ENCODE peak calls at places on chromosomes 13 and 19, in seven cellular contexts. E, J, T, W, K, N and V are unnamed samples.

GRCh38 chr13:98576963-98577822 is at the start of gene STK24:
- DNase-seq in N (peak; percentile 74), K (peak; percentile 77), E (peak; percentile 43), T (peak; percentile 57), W (peak; percentile 83), J (peak; percentile 69), V (peak; percentile 61)

GRCh38 chr13:101115762-101116161 is 300.5 kb downstream of the NALCN start:
- DNase-seq in N (no peak), W (no peak), K (no peak), T (no peak), E (no peak), J (no peak), V (peak; percentile 18)

GRCh38 chr13:113044431-113045114 is 61.0 kb upstream of the F7 start:
- DNase-seq in J (no peak), T (no peak), E (no peak), W (no peak), N (no peak), K (no peak), V (no peak)

GRCh38 chr19:6095760-6096159 is 14.5 kb downstream of the RFX2 start:
- DNase-seq in K (no peak), J (peak; percentile 51), T (no peak), W (no peak), E (no peak), N (no peak), V (no peak)

GRCh38 chr13:98626298-98626940 is 49.5 kb upstream of the STK24 start:
- DNase-seq in J (no peak), N (no peak), T (no peak), E (no peak), K (no peak), W (no peak), V (no peak)

GRCh38 chr13:106533101-106533939 is 2.1 kb downstream of the EFNB2 start:
- DNase-seq in T (peak; percentile 75), W (peak; percentile 87), E (peak; percentile 59), J (peak; percentile 84), N (peak; percentile 78), K (peak; percentile 80), V (peak; percentile 80)

GRCh38 chr13:102852556-102852955 is 6.7 kb downstream of the ERCC5 start:
- DNase-seq in K (no peak), E (no peak), J (no peak), W (no peak), T (no peak), N (no peak), V (no peak)

GRCh38 chr13:36014763-36015162 is 116.4 kb downstream of the DCLK1 start:
- DNase-seq in E (no peak), K (no peak), W (no peak), T (no peak), N (no peak), J (no peak), V (no peak)

GRCh38 chr19:41927810-41928192 is 448 bp downstream of the ERFL start:
- DNase-seq in W (no peak), K (no peak), J (no peak), T (no peak), E (no peak), N (no peak), V (no peak)

GRCh38 chr13:40922437-40923040 is 96.6 kb downstream of the ELF1 start:
- DNase-seq in J (peak; percentile 13), E (no peak), T (no peak), W (peak; percentile 29), N (no peak), K (peak; percentile 31), V (no peak)
- H3K4me3 ChIP-seq in J (no peak overlapping the region), E (no peak overlapping the region), T (no peak overlapping the region), W (no peak overlapping the region), N (no peak overlapping the region), K (no peak overlapping the region), V (no peak overlapping the region)

GRCh38 chr19:15245370-15246197 is 13.3 kb upstream of the EPHX3 start:
- DNase-seq in K (no peak), W (no peak), E (no peak), T (no peak), N (no peak), J (no peak), V (no peak)
- TF ChIP-seq CTCF in K (no peak), W (no peak), E (no peak), T (no peak), N (no peak), J (no peak), V (no peak)

GRCh38 chr13:26579580-26579979 is 22.1 kb downstream of the WASF3 start:
- DNase-seq in J (no peak), T (no peak), W (no peak), E (no peak), K (no peak), N (no peak), V (no peak)
- H3K4me3 ChIP-seq in J (no peak overlapping the region), T (no peak overlapping the region), W (no peak overlapping the region), E (no peak overlapping the region), K (no peak overlapping the region), N (no peak overlapping the region), V (no peak overlapping the region)

GRCh38 chr19:36112678-36113077 is 1.7 kb downstream of the OVOL3 start:
- DNase-seq in E (no peak), W (no peak), N (no peak), J (no peak), T (no peak), K (no peak), V (no peak)

GRCh38 chr19:36115453-36116343 is at the start of gene TBCB:
- DNase-seq in W (no peak), K (no peak), T (no peak), J (peak; percentile 83), N (peak; percentile 28), E (no peak), V (no peak)

GRCh38 chr19:36113425-36113824 is 1.2 kb downstream of the POLR2I start:
- DNase-seq in K (no peak), W (no peak), T (no peak), N (no peak), J (no peak), E (no peak), V (no peak)

GRCh38 chr19:36114763-36115452 is at the start of gene POLR2I:
- DNase-seq in K (peak; percentile 99), W (peak; percentile 99), T (peak; percentile 100), N (peak; percentile 100), J (peak; percentile 100), E (peak; percentile 99), V (peak; percentile 100)

GRCh38 chr19:36113895-36114762 is 546 bp downstream of the POLR2I start:
- DNase-seq in T (peak; percentile 34), K (peak; percentile 46), E (no peak), W (peak; percentile 43), N (peak; percentile 30), J (peak; percentile 38), V (peak; percentile 51)
- TF ChIP-seq CTCF in T (no peak), K (no peak), E (peak; percentile 2), W (no peak), N (peak; percentile 24), J (no peak), V (peak; percentile 45)

DNA sequence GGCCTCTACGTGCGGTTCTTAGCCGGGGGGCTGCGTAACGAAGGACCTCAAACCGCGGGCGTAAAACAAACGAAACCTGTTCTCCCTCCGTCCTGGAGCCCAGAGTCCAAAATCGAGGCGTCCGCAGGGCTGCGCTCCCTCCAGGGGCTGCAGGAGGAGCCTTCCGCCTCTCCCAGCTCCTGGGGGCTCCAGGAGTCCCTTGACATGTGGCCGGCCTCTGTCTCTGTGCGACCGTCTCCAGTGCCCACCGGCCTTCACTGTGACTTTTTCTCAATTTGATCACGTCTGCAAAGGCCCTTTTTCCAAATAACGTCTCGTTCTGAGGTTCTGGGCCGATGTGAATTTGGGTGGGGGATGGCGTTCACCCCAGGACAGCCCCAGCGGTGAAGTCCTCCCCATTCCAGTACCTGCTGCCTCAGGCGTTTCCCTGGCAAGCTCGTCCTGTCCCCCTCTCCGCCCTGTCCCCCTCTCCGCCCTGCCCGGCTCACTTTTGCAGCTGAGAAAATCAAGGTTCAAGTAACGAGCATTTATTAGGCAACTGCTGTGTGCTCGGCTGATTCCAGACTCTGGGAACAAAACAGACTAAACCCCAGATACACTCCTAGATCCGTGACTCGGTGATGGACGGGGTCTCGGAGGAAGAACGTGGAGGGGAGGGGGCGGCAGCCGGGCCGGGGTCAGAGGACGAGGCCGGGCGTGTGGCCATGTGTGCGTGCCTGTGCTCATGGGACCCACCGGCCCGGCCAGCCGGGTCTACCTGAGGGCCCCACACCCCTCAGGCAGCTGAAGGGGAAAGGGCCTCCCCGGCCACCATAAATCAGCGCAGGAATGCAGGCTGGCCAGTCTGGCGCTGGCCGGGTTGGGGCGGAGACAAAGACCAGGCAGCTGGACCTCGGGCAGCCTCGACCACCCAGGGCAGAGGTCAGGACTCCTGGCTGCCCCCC is 28.1 kb upstream of the WDR18 start:
- DNase-seq in W (no peak), T (no peak), E (no peak), N (no peak), J (no peak), K (peak; percentile 60), V (no peak)
- H3K4me3 ChIP-seq in W (no peak overlapping the region), T (no peak overlapping the region), E (no peak overlapping the region), N (no peak overlapping the region), J (no peak overlapping the region), K (no peak overlapping the region), V (no peak overlapping the region)

GRCh38 chr19:11205939-11206570 is 8.7 kb upstream of the KANK2 start:
- DNase-seq in N (no peak), E (no peak), K (no peak), T (no peak), J (no peak), W (no peak), V (no peak)

GRCh38 chr19:11202488-11203193 is 5.3 kb upstream of the KANK2 start:
- DNase-seq in T (no peak), N (no peak), W (no peak), K (no peak), E (no peak), J (no peak), V (no peak)

GRCh38 chr19:11204943-11205349 is 7.6 kb upstream of the KANK2 start:
- DNase-seq in T (no peak), J (peak; percentile 48), E (no peak), K (peak; percentile 48), W (peak; percentile 50), N (no peak), V (no peak)

GRCh38 chr19:11203194-11204075 is 6.1 kb upstream of the KANK2 start:
- DNase-seq in T (peak; percentile 51), K (peak; percentile 44), W (peak; percentile 88), E (peak; percentile 30), J (peak; percentile 87), N (peak; percentile 71), V (no peak)

DNA sequence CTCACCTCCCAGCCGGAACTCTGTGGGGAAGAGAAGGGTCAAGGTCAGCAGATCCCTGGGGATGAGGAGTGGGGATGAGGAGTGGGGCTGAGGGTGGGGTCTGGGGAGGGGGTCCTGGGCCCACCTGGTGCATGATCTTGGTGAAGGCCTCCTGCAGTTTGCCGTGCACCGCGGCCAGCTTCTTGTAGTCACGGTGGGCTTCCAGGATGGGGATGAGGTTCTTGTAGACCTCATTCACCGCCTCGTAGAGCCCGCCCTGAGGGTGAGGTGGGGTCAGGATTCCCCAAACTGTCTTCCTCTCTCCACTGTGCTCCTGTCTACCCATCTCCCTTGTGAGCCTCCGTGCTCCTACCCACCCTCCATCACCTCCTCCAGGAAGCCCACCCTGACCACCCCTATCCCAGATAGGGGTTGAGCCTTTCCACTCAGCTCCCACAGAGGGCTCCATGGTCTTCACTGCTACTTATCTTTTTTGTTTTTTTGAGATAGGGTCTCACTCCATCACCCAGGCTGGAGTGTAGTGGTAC is 6.8 kb upstream of the KANK2 start:
- DNase-seq in W (no peak), E (no peak), T (no peak), J (no peak), N (no peak), K (no peak), V (no peak)
- TF ChIP-seq CTCF in W (peak; percentile 15), E (no peak), T (peak; percentile 22), J (no peak), N (no peak), K (no peak), V (no peak)